ENCODE peak calls at places on chromosomes 13 and 19, in eight cellular contexts. One of them, this sample, is unnamed.

GRCh38 chr13:95246292-95247082 is 54.8 kb downstream of the ABCC4 start:
- DNase-seq in activated naive CD4-positive, alpha-beta T cell treated with anti-CD3 and anti-CD28 coated beads, Interleukin-2, amount 10 ng/mL, durations not matched to agents 7 days and 5 days: no peak
- DNase-seq in chondrocyte: no peak
- DNase-seq in hepatic stellate cell: no peak
- DNase-seq in fibroblast of mammary gland: no peak
- DNase-seq in AG10803: no peak
- DNase-seq in HEK293T: no peak
- DNase-seq in HCEC 1CT: no peak
- DNase-seq in this sample: no peak

GRCh38 chr19:7748756-7749155 is 1.4 kb upstream of the CD209 start:
- DNase-seq in activated naive CD4-positive, alpha-beta T cell treated with anti-CD3 and anti-CD28 coated beads, Interleukin-2, amount 10 ng/mL, durations not matched to agents 7 days and 5 days: no peak
- DNase-seq in chondrocyte: no peak
- DNase-seq in hepatic stellate cell: peak; percentile 28
- DNase-seq in fibroblast of mammary gland: peak; percentile 13
- DNase-seq in AG10803: no peak
- DNase-seq in HEK293T: no peak
- DNase-seq in HCEC 1CT: peak; percentile 13
- DNase-seq in this sample: peak; percentile 16

GRCh38 chr13:113941571-113942191 is 32.2 kb downstream of the C13orf46 start:
- DNase-seq in activated naive CD4-positive, alpha-beta T cell treated with anti-CD3 and anti-CD28 coated beads, Interleukin-2, amount 10 ng/mL, durations not matched to agents 7 days and 5 days: no peak
- DNase-seq in chondrocyte: peak; percentile 88
- DNase-seq in hepatic stellate cell: no peak
- DNase-seq in fibroblast of mammary gland: peak; percentile 73
- DNase-seq in AG10803: peak; percentile 43
- DNase-seq in HEK293T: no peak
- DNase-seq in HCEC 1CT: no peak
- DNase-seq in this sample: peak; percentile 46

GRCh38 chr19:8036438-8037099 is 16.0 kb upstream of the CCL25 start:
- DNase-seq in activated naive CD4-positive, alpha-beta T cell treated with anti-CD3 and anti-CD28 coated beads, Interleukin-2, amount 10 ng/mL, durations not matched to agents 7 days and 5 days: no peak
- DNase-seq in chondrocyte: no peak
- DNase-seq in hepatic stellate cell: no peak
- DNase-seq in fibroblast of mammary gland: no peak
- DNase-seq in AG10803: no peak
- DNase-seq in HEK293T: no peak
- DNase-seq in HCEC 1CT: no peak
- DNase-seq in this sample: no peak

GRCh38 chr13:61706899-61707298 is 291.2 kb upstream of the PCDH20 start:
- DNase-seq in activated naive CD4-positive, alpha-beta T cell treated with anti-CD3 and anti-CD28 coated beads, Interleukin-2, amount 10 ng/mL, durations not matched to agents 7 days and 5 days: no peak
- DNase-seq in chondrocyte: no peak
- DNase-seq in hepatic stellate cell: no peak
- DNase-seq in fibroblast of mammary gland: no peak
- DNase-seq in AG10803: no peak
- DNase-seq in HEK293T: no peak
- DNase-seq in HCEC 1CT: no peak
- DNase-seq in this sample: no peak

GRCh38 chr19:43784981-43785808 is 4.4 kb upstream of the KCNN4 start:
- DNase-seq in activated naive CD4-positive, alpha-beta T cell treated with anti-CD3 and anti-CD28 coated beads, Interleukin-2, amount 10 ng/mL, durations not matched to agents 7 days and 5 days: peak; percentile 65
- DNase-seq in chondrocyte: no peak
- DNase-seq in hepatic stellate cell: peak; percentile 70
- DNase-seq in fibroblast of mammary gland: peak; percentile 81
- DNase-seq in AG10803: peak; percentile 67
- DNase-seq in HEK293T: peak; percentile 76
- DNase-seq in HCEC 1CT: peak; percentile 76
- DNase-seq in this sample: peak; percentile 88

GRCh38 chr13:83895994-83896580 is 13.8 kb upstream of the SLITRK1 start:
- DNase-seq in activated naive CD4-positive, alpha-beta T cell treated with anti-CD3 and anti-CD28 coated beads, Interleukin-2, amount 10 ng/mL, durations not matched to agents 7 days and 5 days: no peak
- DNase-seq in chondrocyte: no peak
- DNase-seq in hepatic stellate cell: no peak
- DNase-seq in fibroblast of mammary gland: peak; percentile 55
- DNase-seq in AG10803: peak; percentile 12
- DNase-seq in HEK293T: no peak
- DNase-seq in HCEC 1CT: peak; percentile 89
- DNase-seq in this sample: no peak

GRCh38 chr19:1618157-1619093 is 13.2 kb upstream of the UQCR11 start:
- DNase-seq in activated naive CD4-positive, alpha-beta T cell treated with anti-CD3 and anti-CD28 coated beads, Interleukin-2, amount 10 ng/mL, durations not matched to agents 7 days and 5 days: peak; percentile 58
- DNase-seq in chondrocyte: no peak
- DNase-seq in hepatic stellate cell: peak; percentile 67
- DNase-seq in fibroblast of mammary gland: peak; percentile 25
- DNase-seq in AG10803: peak; percentile 17
- DNase-seq in HEK293T: peak; percentile 54
- DNase-seq in HCEC 1CT: no peak
- DNase-seq in this sample: peak; percentile 10

GRCh38 chr19:17671906-17672305 is 16.2 kb downstream of the UNC13A start:
- DNase-seq in activated naive CD4-positive, alpha-beta T cell treated with anti-CD3 and anti-CD28 coated beads, Interleukin-2, amount 10 ng/mL, durations not matched to agents 7 days and 5 days: peak; percentile 44
- DNase-seq in chondrocyte: no peak
- DNase-seq in hepatic stellate cell: no peak
- DNase-seq in fibroblast of mammary gland: peak; percentile 48
- DNase-seq in AG10803: peak; percentile 16
- DNase-seq in HEK293T: peak; percentile 69
- DNase-seq in HCEC 1CT: peak; percentile 25
- DNase-seq in this sample: peak; percentile 36

GRCh38 chr19:52453324-52454094 is at the start of gene ZNF578:
- DNase-seq in activated naive CD4-positive, alpha-beta T cell treated with anti-CD3 and anti-CD28 coated beads, Interleukin-2, amount 10 ng/mL, durations not matched to agents 7 days and 5 days: peak; percentile 87
- DNase-seq in chondrocyte: no peak
- DNase-seq in hepatic stellate cell: peak; percentile 89
- DNase-seq in fibroblast of mammary gland: peak; percentile 86
- DNase-seq in AG10803: peak; percentile 84
- DNase-seq in HEK293T: no peak
- DNase-seq in HCEC 1CT: peak; percentile 57
- DNase-seq in this sample: peak; percentile 87

GRCh38 chr13:31625115-31625514 is 114.2 kb upstream of the RXFP2 start:
- DNase-seq in activated naive CD4-positive, alpha-beta T cell treated with anti-CD3 and anti-CD28 coated beads, Interleukin-2, amount 10 ng/mL, durations not matched to agents 7 days and 5 days: no peak
- DNase-seq in chondrocyte: no peak
- DNase-seq in hepatic stellate cell: peak; percentile 5
- DNase-seq in fibroblast of mammary gland: peak; percentile 69
- DNase-seq in AG10803: peak; percentile 61
- DNase-seq in HEK293T: no peak
- DNase-seq in HCEC 1CT: no peak
- DNase-seq in this sample: peak; percentile 53

GRCh38 chr19:919157-920050 is 2.3 kb downstream of the KISS1R start:
- DNase-seq in activated naive CD4-positive, alpha-beta T cell treated with anti-CD3 and anti-CD28 coated beads, Interleukin-2, amount 10 ng/mL, durations not matched to agents 7 days and 5 days: peak; percentile 59
- DNase-seq in chondrocyte: peak; percentile 87
- DNase-seq in hepatic stellate cell: no peak
- DNase-seq in fibroblast of mammary gland: no peak
- DNase-seq in AG10803: no peak
- DNase-seq in HEK293T: no peak
- DNase-seq in HCEC 1CT: no peak
- DNase-seq in this sample: no peak

GRCh38 chr19:40666803-40667438 is 23.5 kb downstream of the NUMBL start:
- DNase-seq in activated naive CD4-positive, alpha-beta T cell treated with anti-CD3 and anti-CD28 coated beads, Interleukin-2, amount 10 ng/mL, durations not matched to agents 7 days and 5 days: no peak
- DNase-seq in chondrocyte: no peak
- DNase-seq in hepatic stellate cell: no peak
- DNase-seq in fibroblast of mammary gland: no peak
- DNase-seq in AG10803: no peak
- DNase-seq in HEK293T: no peak
- DNase-seq in HCEC 1CT: no peak
- DNase-seq in this sample: no peak

GRCh38 chr13:105272660-105273631 is 1262.5 kb downstream of the EFNB2 start:
- DNase-seq in activated naive CD4-positive, alpha-beta T cell treated with anti-CD3 and anti-CD28 coated beads, Interleukin-2, amount 10 ng/mL, durations not matched to agents 7 days and 5 days: no peak
- DNase-seq in chondrocyte: no peak
- DNase-seq in hepatic stellate cell: no peak
- DNase-seq in fibroblast of mammary gland: no peak
- DNase-seq in AG10803: no peak
- DNase-seq in HEK293T: no peak
- DNase-seq in HCEC 1CT: no peak
- DNase-seq in this sample: no peak

GRCh38 chr13:77980592-77980991 is 62.0 kb upstream of the EDNRB start:
- DNase-seq in activated naive CD4-positive, alpha-beta T cell treated with anti-CD3 and anti-CD28 coated beads, Interleukin-2, amount 10 ng/mL, durations not matched to agents 7 days and 5 days: no peak
- DNase-seq in chondrocyte: no peak
- DNase-seq in hepatic stellate cell: no peak
- DNase-seq in fibroblast of mammary gland: peak; percentile 81
- DNase-seq in AG10803: peak; percentile 67
- DNase-seq in HEK293T: no peak
- DNase-seq in HCEC 1CT: peak; percentile 69
- DNase-seq in this sample: peak; percentile 52

GRCh38 chr13:100069278-100069677 is 19.6 kb upstream of the PCCA start:
- DNase-seq in activated naive CD4-positive, alpha-beta T cell treated with anti-CD3 and anti-CD28 coated beads, Interleukin-2, amount 10 ng/mL, durations not matched to agents 7 days and 5 days: no peak
- DNase-seq in chondrocyte: no peak
- DNase-seq in hepatic stellate cell: no peak
- DNase-seq in fibroblast of mammary gland: peak; percentile 74
- DNase-seq in AG10803: peak; percentile 53
- DNase-seq in HEK293T: no peak
- DNase-seq in HCEC 1CT: no peak
- DNase-seq in this sample: peak; percentile 69

GRCh38 chr19:13002389-13002898 is 7.2 kb downstream of the NFIX start:
- DNase-seq in activated naive CD4-positive, alpha-beta T cell treated with anti-CD3 and anti-CD28 coated beads, Interleukin-2, amount 10 ng/mL, durations not matched to agents 7 days and 5 days: no peak
- DNase-seq in chondrocyte: no peak
- DNase-seq in hepatic stellate cell: no peak
- DNase-seq in fibroblast of mammary gland: no peak
- DNase-seq in AG10803: no peak
- DNase-seq in HEK293T: no peak
- DNase-seq in HCEC 1CT: no peak
- DNase-seq in this sample: no peak

GRCh38 chr13:43596924-43597598 is 189.7 kb downstream of the ENOX1 start:
- DNase-seq in activated naive CD4-positive, alpha-beta T cell treated with anti-CD3 and anti-CD28 coated beads, Interleukin-2, amount 10 ng/mL, durations not matched to agents 7 days and 5 days: no peak
- DNase-seq in chondrocyte: no peak
- DNase-seq in hepatic stellate cell: no peak
- DNase-seq in fibroblast of mammary gland: no peak
- DNase-seq in AG10803: no peak
- DNase-seq in HEK293T: no peak
- DNase-seq in HCEC 1CT: no peak
- DNase-seq in this sample: no peak

GRCh38 chr19:31439270-31439573 is 90.0 kb upstream of the TSHZ3 start:
- DNase-seq in activated naive CD4-positive, alpha-beta T cell treated with anti-CD3 and anti-CD28 coated beads, Interleukin-2, amount 10 ng/mL, durations not matched to agents 7 days and 5 days: no peak
- DNase-seq in chondrocyte: no peak
- DNase-seq in hepatic stellate cell: no peak
- DNase-seq in fibroblast of mammary gland: no peak
- DNase-seq in AG10803: no peak
- DNase-seq in HEK293T: no peak
- DNase-seq in HCEC 1CT: no peak
- DNase-seq in this sample: no peak

GRCh38 chr13:99542788-99543406 is 41.6 kb downstream of the TM9SF2 start:
- DNase-seq in activated naive CD4-positive, alpha-beta T cell treated with anti-CD3 and anti-CD28 coated beads, Interleukin-2, amount 10 ng/mL, durations not matched to agents 7 days and 5 days: peak; percentile 72
- DNase-seq in chondrocyte: no peak
- DNase-seq in hepatic stellate cell: no peak
- DNase-seq in fibroblast of mammary gland: no peak
- DNase-seq in AG10803: no peak
- DNase-seq in HEK293T: no peak
- DNase-seq in HCEC 1CT: no peak
- DNase-seq in this sample: no peak

GRCh38 chr19:1311543-1312091 is 25.9 kb downstream of the EFNA2 start:
- DNase-seq in activated naive CD4-positive, alpha-beta T cell treated with anti-CD3 and anti-CD28 coated beads, Interleukin-2, amount 10 ng/mL, durations not matched to agents 7 days and 5 days: no peak
- DNase-seq in chondrocyte: peak; percentile 82
- DNase-seq in hepatic stellate cell: no peak
- DNase-seq in fibroblast of mammary gland: no peak
- DNase-seq in AG10803: no peak
- DNase-seq in HEK293T: no peak
- DNase-seq in HCEC 1CT: no peak
- DNase-seq in this sample: no peak

GRCh38 chr13:99969934-99970760 is 1.4 kb downstream of the ZIC5 start:
- DNase-seq in activated naive CD4-positive, alpha-beta T cell treated with anti-CD3 and anti-CD28 coated beads, Interleukin-2, amount 10 ng/mL, durations not matched to agents 7 days and 5 days: peak; percentile 48
- DNase-seq in chondrocyte: no peak
- DNase-seq in hepatic stellate cell: no peak
- DNase-seq in fibroblast of mammary gland: peak; percentile 26
- DNase-seq in AG10803: no peak
- DNase-seq in HEK293T: peak; percentile 62
- DNase-seq in HCEC 1CT: no peak
- DNase-seq in this sample: no peak

GRCh38 chr19:1268392-1269064 is 604 bp upstream of the CIRBP start:
- DNase-seq in activated naive CD4-positive, alpha-beta T cell treated with anti-CD3 and anti-CD28 coated beads, Interleukin-2, amount 10 ng/mL, durations not matched to agents 7 days and 5 days: no peak
- DNase-seq in chondrocyte: no peak
- DNase-seq in hepatic stellate cell: no peak
- DNase-seq in fibroblast of mammary gland: no peak
- DNase-seq in AG10803: no peak
- DNase-seq in HEK293T: no peak
- DNase-seq in HCEC 1CT: no peak
- DNase-seq in this sample: no peak

GRCh38 chr19:15210323-15210774 is 9.6 kb upstream of the NOTCH3 start:
- DNase-seq in activated naive CD4-positive, alpha-beta T cell treated with anti-CD3 and anti-CD28 coated beads, Interleukin-2, amount 10 ng/mL, durations not matched to agents 7 days and 5 days: no peak
- DNase-seq in chondrocyte: no peak
- DNase-seq in hepatic stellate cell: peak; percentile 92
- DNase-seq in fibroblast of mammary gland: peak; percentile 94
- DNase-seq in AG10803: peak; percentile 67
- DNase-seq in HEK293T: no peak
- DNase-seq in HCEC 1CT: peak; percentile 74
- DNase-seq in this sample: peak; percentile 77

GRCh38 chr19:46907880-46908279 is 47.1 kb downstream of the ARHGAP35 start:
- DNase-seq in activated naive CD4-positive, alpha-beta T cell treated with anti-CD3 and anti-CD28 coated beads, Interleukin-2, amount 10 ng/mL, durations not matched to agents 7 days and 5 days: no peak
- DNase-seq in chondrocyte: no peak
- DNase-seq in hepatic stellate cell: no peak
- DNase-seq in fibroblast of mammary gland: no peak
- DNase-seq in AG10803: no peak
- DNase-seq in HEK293T: no peak
- DNase-seq in HCEC 1CT: no peak
- DNase-seq in this sample: no peak

GRCh38 chr19:45094707-45095106 is 1.7 kb downstream of the PPP1R37 start:
- DNase-seq in activated naive CD4-positive, alpha-beta T cell treated with anti-CD3 and anti-CD28 coated beads, Interleukin-2, amount 10 ng/mL, durations not matched to agents 7 days and 5 days: no peak
- DNase-seq in chondrocyte: no peak
- DNase-seq in hepatic stellate cell: no peak
- DNase-seq in fibroblast of mammary gland: no peak
- DNase-seq in AG10803: no peak
- DNase-seq in HEK293T: no peak
- DNase-seq in HCEC 1CT: no peak
- DNase-seq in this sample: no peak

GRCh38 chr19:4575267-4575793 is 15.8 kb upstream of the SEMA6B start:
- DNase-seq in activated naive CD4-positive, alpha-beta T cell treated with anti-CD3 and anti-CD28 coated beads, Interleukin-2, amount 10 ng/mL, durations not matched to agents 7 days and 5 days: no peak
- DNase-seq in chondrocyte: peak; percentile 85
- DNase-seq in hepatic stellate cell: peak; percentile 97
- DNase-seq in fibroblast of mammary gland: peak; percentile 97
- DNase-seq in AG10803: peak; percentile 96
- DNase-seq in HEK293T: peak; percentile 44
- DNase-seq in HCEC 1CT: peak; percentile 85
- DNase-seq in this sample: peak; percentile 89

GRCh38 chr13:42454749-42455148 is 119.2 kb upstream of the TNFSF11 start:
- DNase-seq in activated naive CD4-positive, alpha-beta T cell treated with anti-CD3 and anti-CD28 coated beads, Interleukin-2, amount 10 ng/mL, durations not matched to agents 7 days and 5 days: no peak
- DNase-seq in chondrocyte: no peak
- DNase-seq in hepatic stellate cell: no peak
- DNase-seq in fibroblast of mammary gland: no peak
- DNase-seq in AG10803: no peak
- DNase-seq in HEK293T: no peak
- DNase-seq in HCEC 1CT: no peak
- DNase-seq in this sample: no peak

GRCh38 chr13:109684836-109685602 is 101.4 kb downstream of the IRS2 start:
- DNase-seq in activated naive CD4-positive, alpha-beta T cell treated with anti-CD3 and anti-CD28 coated beads, Interleukin-2, amount 10 ng/mL, durations not matched to agents 7 days and 5 days: no peak
- DNase-seq in chondrocyte: no peak
- DNase-seq in hepatic stellate cell: no peak
- DNase-seq in fibroblast of mammary gland: peak; percentile 85
- DNase-seq in AG10803: no peak
- DNase-seq in HEK293T: no peak
- DNase-seq in HCEC 1CT: no peak
- DNase-seq in this sample: no peak

This sample was measured in foreskin fibroblast.